ENCODE peak calls at places on chromosomes 13 and 19, in five cellular contexts. T is IMR-90, O is A549, V is K562, P is GM12878. G is an unnamed sample.

GRCh38 chr19:18292810-18293641 is 11.6 kb upstream of the JUND start:
- DNase-seq in T (peak), O (peak), V (peak), P (no peak), G (peak)

GRCh38 chr19:18379803-18380747 is 5.9 kb upstream of the GDF15 start:
- DNase-seq in T (peak), O (peak), V (peak), P (no peak), G (peak)

GRCh38 chr19:33203529-33203928 is 9.4 kb downstream of the LRP3 start:
- DNase-seq in T (no peak), O (no peak), V (no peak), P (no peak), G (no peak)

GRCh38 chr19:51803529-51803928 is 8.6 kb downstream of the FPR3 start:
- DNase-seq in T (no peak), O (no peak), V (peak), P (no peak), G (no peak)

GRCh38 chr13:27791146-27791900 is 960 bp upstream of the GSX1 start:
- DNase-seq in T (no peak), O (no peak), V (no peak), P (no peak), G (no peak)

GRCh38 chr13:21399741-21400140 is 59.4 kb downstream of the ZDHHC20 start:
- DNase-seq in T (peak), O (no peak), V (no peak), P (no peak), G (no peak)

GRCh38 chr13:40285634-40286033 is 380.8 kb downstream of the FOXO1 start:
- DNase-seq in T (no peak), O (no peak), V (no peak), P (no peak), G (no peak)

GRCh38 chr13:95243207-95243606 is 58.0 kb downstream of the ABCC4 start:
- DNase-seq in T (no peak), O (no peak), V (peak), P (no peak), G (no peak)

GRCh38 chr19:56091066-56091490 is 30.0 kb downstream of the ZNF787 start:
- DNase-seq in T (peak), O (no peak), V (no peak), P (no peak), G (no peak)

DNA sequence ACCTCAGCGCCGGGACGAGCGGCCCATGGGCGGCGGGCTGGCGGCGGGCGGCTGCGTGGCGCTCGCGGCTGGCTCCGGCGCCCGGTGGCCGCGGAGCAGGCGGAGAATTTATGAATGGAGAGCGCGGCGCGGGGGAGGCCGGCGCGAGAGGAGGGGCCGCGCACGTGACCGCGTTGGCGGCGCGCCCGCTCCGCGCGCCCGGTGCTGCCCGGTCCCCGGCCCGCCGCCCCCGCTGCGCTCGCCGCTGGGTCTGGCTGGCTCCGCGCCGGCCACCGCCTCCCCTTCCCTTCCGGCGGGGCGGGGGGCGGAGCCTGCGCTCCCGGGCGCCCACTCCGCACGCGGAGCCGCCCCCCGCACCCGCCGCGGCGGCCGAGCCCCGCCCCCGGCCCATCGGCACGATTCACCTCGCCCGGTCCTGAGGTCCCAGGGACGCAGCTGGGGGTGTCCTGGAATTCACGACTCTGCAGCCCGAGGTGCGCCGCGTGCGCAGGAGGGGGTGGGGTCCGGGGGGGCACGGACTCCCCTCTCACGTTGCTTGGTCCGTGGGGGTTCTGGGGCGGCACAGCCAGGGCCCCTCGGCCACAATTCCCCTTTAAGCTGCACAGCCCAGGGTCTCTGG is at the start of gene CBARP:
- DNase-seq in T (no peak), O (no peak), V (peak), P (no peak), G (no peak)
- H3K27ac ChIP-seq in T (peak), O (peak), V (peak), P (no peak), G (peak)

GRCh38 chr19:35468637-35469036 is 20.6 kb downstream of the FFAR2 start:
- DNase-seq in T (no peak), O (peak), V (peak), P (peak), G (peak)
- TF ChIP-seq BHLHE40 in T (no peak), O (no peak), V (no peak), P (peak), G (no peak)

DNA sequence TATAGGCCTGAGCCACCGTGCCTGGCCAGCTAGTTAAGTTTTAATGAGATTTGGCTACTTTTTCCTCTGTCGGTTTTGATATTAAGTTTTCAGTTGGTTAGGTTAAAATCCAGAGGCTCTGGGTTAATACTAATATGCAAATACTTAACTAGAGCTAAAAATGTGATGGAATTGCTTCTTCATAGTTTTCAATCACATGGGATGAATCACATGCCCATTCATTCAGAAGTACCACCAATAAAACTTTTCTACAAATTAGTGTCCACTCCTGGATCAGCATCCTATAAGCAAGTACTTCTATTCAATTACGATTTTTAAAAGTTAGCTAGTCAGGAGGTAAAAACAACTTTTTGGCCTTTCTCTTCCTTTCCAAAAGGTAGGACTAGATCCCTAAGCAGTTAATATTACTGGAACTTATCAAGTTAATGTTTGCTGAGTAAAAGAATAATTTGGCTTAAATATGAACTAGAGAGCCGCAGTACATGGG is 4.3 kb downstream of the SLC25A30 start:
- DNase-seq in T (no peak), O (no peak), V (no peak), P (no peak), G (no peak)
- H3K27ac ChIP-seq in T (no peak), O (peak), V (peak), P (no peak), G (no peak)

DNA sequence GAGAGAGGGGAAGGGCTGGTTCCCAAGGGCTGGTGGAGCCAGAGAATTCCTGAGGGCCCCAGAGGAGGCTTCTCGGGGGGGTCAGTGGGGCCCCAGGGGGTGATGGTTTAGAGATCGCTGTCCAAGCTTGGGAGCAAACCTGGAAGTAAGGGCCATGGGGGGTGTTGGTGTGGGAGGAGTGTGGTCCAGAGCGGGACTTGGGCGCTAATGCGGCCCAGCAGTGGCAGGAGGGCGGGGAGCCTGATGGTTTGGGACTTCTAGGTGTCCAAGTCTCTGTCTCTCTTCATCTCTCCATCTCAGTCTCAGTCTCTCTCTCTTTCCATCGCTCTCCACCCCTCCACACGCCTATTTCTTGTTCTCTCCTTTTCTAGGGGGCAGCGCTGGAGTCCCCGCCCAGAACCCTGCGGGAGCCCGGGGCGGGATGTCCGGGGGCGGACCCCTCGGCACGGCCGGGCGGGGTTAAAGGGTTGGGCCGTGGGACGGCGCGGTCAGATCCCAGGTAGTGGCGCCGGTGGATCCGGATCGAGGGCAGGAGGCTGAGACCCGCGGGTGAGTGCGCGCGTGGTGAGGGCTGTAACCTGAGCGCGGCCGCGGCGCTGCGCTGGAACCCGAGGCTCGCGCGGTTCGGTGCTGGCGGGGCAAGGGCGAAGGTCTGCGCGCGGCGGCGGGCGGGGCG is at the start of gene CYP4F22:
- DNase-seq in T (no peak), O (no peak), V (peak), P (no peak), G (no peak)
- TF ChIP-seq BHLHE40 in T (no peak), O (no peak), V (no peak), P (no peak), G (no peak)

DNA sequence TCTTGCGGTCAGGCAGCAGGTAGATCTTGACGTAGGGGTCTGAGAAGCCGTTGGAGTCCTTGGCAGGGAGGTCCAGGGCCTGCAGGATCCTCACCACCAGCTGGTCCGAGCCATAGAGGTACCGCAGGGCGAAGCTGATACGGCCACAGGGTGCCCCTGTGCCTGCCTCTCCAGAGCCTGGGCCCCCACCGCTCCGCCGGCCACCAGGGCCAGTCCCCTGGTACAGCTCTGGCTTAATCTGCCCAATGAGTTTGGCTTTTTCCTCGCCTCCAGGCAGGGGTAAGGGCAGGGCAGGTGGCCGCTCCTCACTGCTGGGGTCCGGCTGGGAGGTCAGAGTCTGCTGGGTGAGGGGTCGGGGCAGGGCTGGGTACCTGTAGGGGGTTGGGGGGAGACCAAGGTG is 9.9 kb downstream of the SYT3 start:
- DNase-seq in T (no peak), O (no peak), V (no peak), P (no peak), G (no peak)
- H3K27ac ChIP-seq in T (no peak), O (no peak), V (no peak), P (no peak), G (no peak)

DNA sequence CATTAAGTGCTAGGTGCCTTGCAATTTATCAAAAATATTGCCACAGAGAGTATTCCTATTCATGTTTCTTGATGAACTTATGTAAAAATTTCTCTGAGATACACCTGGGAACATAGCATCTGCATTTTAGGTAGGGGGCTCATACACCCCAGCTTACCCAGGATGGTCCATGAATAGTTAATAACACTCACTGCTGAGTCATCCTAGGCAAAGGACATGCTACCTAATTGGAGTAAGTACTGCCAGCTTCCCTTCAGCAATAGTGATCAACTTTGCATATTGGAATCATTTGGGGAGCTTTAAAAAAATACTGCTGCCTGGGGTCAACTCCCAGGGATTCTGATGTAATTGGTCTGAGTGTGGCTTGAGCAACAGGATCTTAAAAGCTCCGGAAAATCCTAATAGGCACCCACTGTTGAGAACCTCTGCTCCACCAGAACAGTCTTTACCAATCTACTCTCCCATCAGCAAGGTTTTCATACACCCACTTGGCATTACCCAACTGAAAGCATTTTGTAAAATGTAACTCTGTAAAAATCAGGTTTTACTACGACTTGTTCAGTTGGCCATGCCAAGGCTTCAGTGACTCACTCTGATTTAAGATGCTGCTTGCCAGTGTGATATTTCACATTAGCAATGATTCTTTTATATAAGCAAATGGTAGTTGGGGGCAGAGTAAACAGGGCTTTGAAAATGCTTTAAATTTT is 67.2 kb upstream of the FNDC3A start:
- DNase-seq in T (peak), O (no peak), V (no peak), P (no peak), G (no peak)
- TF ChIP-seq BHLHE40 in T (no peak), O (no peak), V (no peak), P (no peak), G (no peak)

DNA sequence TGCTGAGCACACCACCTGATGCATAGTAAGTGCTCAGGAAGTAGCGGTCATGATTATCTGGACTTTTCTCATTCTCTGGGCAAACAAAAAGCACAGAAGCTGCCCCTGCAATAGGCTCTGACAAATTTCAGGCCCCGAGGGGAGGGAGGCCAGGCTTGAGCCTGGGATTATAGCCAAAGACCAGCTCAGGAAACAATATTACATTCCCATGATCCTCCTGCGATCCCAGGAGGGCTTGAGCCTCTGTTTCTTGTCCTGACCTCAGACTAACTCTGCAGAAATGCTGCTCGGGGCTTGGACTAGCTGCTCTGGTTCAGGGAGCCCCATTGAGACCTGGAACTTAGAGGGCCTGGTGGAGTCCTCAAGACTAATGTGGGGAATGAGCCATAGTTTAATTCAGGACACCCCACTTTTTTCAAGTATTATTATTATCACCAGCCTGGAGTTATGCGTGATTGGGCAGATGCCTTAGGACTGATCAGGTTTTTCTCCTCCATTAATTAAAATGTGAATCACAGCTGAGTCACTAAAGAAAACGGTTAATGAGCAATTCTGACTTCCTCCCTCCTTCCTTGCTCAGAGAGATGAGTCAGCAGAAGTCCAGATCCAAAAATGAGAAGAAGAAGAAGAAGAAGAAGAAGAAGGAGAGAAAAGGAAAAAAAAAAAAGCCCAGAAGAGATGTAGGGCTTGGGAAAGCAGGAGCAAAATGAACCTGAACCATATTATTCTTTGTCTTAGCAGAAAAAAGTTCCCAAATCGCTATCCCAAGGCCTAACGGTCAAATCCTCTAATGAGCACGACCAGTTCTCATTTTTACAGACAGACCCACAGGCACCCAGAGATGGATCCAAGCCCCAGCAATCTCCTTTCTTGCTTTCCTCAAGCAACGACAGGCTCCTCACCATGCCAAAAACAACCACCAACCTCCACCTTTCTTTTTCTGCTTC is 107.2 kb downstream of the CACNA1A start:
- DNase-seq in T (peak), O (peak), V (peak), P (no peak), G (no peak)
- H3K27ac ChIP-seq in T (peak), O (peak), V (peak), P (no peak), G (no peak)